ENCODE peak calls at places on chromosomes 13 and 19, in six cellular contexts. C, F, Q, K, R and T are unnamed samples.

GRCh38 chr19:24033962-24034342 is 53.0 kb upstream of the ZNF254 start:
- DNase-seq in K (peak; percentile 89), C (peak; percentile 70), Q (peak; percentile 11), F (peak; percentile 13), R (peak; percentile 33), T (no peak)

GRCh38 chr13:21849323-21849722 is 178.4 kb downstream of the FGF9 start:
- DNase-seq in C (peak; percentile 1), Q (no peak), K (peak; percentile 48), F (peak; percentile 1), R (peak; percentile 48), T (no peak)

GRCh38 chr13:108575430-108575829 is 54.0 kb upstream of the MYO16 start:
- DNase-seq in K (no peak), R (no peak), C (no peak), Q (no peak), F (no peak), T (no peak)

GRCh38 chr13:40315416-40316064 is 350.9 kb downstream of the FOXO1 start:
- DNase-seq in K (no peak), F (peak; percentile 59), C (peak; percentile 46), Q (peak; percentile 53), R (no peak), T (no peak)

GRCh38 chr19:4657835-4658234 is 12.3 kb downstream of the MYDGF start:
- DNase-seq in K (no peak), Q (no peak), F (no peak), C (no peak), R (no peak), T (no peak)

GRCh38 chr19:15216363-15216762 is 15.6 kb upstream of the NOTCH3 start:
- DNase-seq in F (no peak), C (no peak), K (no peak), Q (no peak), R (no peak), T (no peak)

GRCh38 chr19:10981496-10981895 is 20.7 kb downstream of the SMARCA4 start:
- DNase-seq in Q (no peak), F (no peak), C (peak; percentile 23), K (peak; percentile 25), R (no peak), T (no peak)

GRCh38 chr19:54136864-54137113 is 773 bp upstream of the CNOT3 start:
- DNase-seq in C (no peak), F (no peak), Q (no peak), K (no peak), R (no peak), T (no peak)

GRCh38 chr13:21361706-21362105 is 97.4 kb downstream of the ZDHHC20 start:
- DNase-seq in R (no peak), Q (no peak), F (no peak), C (no peak), K (no peak), T (no peak)

GRCh38 chr13:74026753-74027152 is 107.5 kb downstream of the KLF12 start:
- DNase-seq in Q (peak; percentile 69), C (peak; percentile 39), K (no peak), F (peak; percentile 76), R (no peak), T (no peak)